ENCODE peak calls at places on chromosome 5, in four cellular contexts. C, U, F and S are unnamed samples.

GRCh38 chr5:6780802-6781391 is 67.7 kb downstream of the TENT4A start:
- DNase-seq in F (no peak), U (no peak), C (no peak), S (no peak)

GRCh38 chr5:139746691-139747582 is 48.7 kb upstream of the PSD2 start:
- DNase-seq in C (peak), F (peak), U (peak), S (no peak)

GRCh38 chr5:67093259-67093658 is 103.3 kb downstream of the CD180 start:
- DNase-seq in F (no peak), C (no peak), U (no peak), S (no peak)

GRCh38 chr5:172956228-172956627 is 3.0 kb upstream of the RPL26L1 start:
- DNase-seq in C (no peak), F (no peak), U (no peak), S (no peak)

GRCh38 chr5:133203317-133204305 is 151.8 kb downstream of the HSPA4 start:
- DNase-seq in F (no peak), U (no peak), C (no peak), S (peak)

GRCh38 chr5:37037840-37038239 is 161.3 kb downstream of the NIPBL start:
- DNase-seq in C (no peak), F (no peak), U (no peak), S (no peak)

GRCh38 chr5:18114161-18114802 is 480.0 kb downstream of the TAF11L14 start:
- DNase-seq in F (peak), U (no peak), C (no peak), S (no peak)

GRCh38 chr5:126438267-126438666 is 15.1 kb downstream of the GRAMD2B start:
- DNase-seq in F (no peak), U (no peak), C (no peak), S (no peak)

GRCh38 chr5:54792611-54793404 is 192.6 kb downstream of the ESM1 start:
- DNase-seq in F (peak), U (no peak), C (no peak), S (no peak)

GRCh38 chr5:135315394-135315793 is 83.6 kb downstream of the MACROH2A1 start:
- DNase-seq in F (no peak), C (no peak), U (no peak), S (peak)

GRCh38 chr5:56852228-56853000 is 37.1 kb downstream of the MAP3K1 start:
- DNase-seq in U (no peak), F (peak), C (no peak), S (no peak)

GRCh38 chr5:849651-850301 is 1.0 kb downstream of the ZDHHC11 start:
- DNase-seq in U (no peak), C (no peak), F (no peak), S (no peak)

GRCh38 chr5:2754621-2755370 is 3.3 kb upstream of the IRX2 start:
- DNase-seq in C (no peak), U (no peak), F (no peak), S (peak)

GRCh38 chr5:92554447-92555085 is 1026.5 kb downstream of the NR2F1-AS1 start:
- DNase-seq in U (no peak), F (no peak), C (no peak), S (no peak)

GRCh38 chr5:138458353-138458752 is 6.9 kb upstream of the EGR1 start:
- DNase-seq in U (no peak), C (no peak), F (no peak), S (no peak)

GRCh38 chr5:5270958-5271605 is 131.0 kb downstream of the ADAMTS16 start:
- DNase-seq in C (no peak), F (no peak), U (peak), S (peak)

GRCh38 chr5:19977069-19977468 is 10.9 kb downstream of the CDH18 start:
- DNase-seq in C (no peak), F (no peak), U (no peak), S (no peak)

GRCh38 chr5:116573617-116574431 is 799 bp downstream of the SEMA6A start:
- DNase-seq in C (no peak), F (peak), U (peak), S (no peak)

GRCh38 chr5:84274585-84275468 is 109.9 kb downstream of the EDIL3 start:
- DNase-seq in U (peak), F (peak), C (no peak), S (no peak)

GRCh38 chr5:60077292-60077691 is 183.8 kb upstream of the PDE4D start:
- DNase-seq in C (no peak), U (no peak), F (no peak), S (no peak)

GRCh38 chr5:134571703-134572405 is 46.4 kb downstream of the JADE2 start:
- DNase-seq in U (no peak), F (no peak), C (no peak), S (no peak)

GRCh38 chr5:16856531-16856930 is 79.6 kb downstream of the MYO10 start:
- DNase-seq in F (peak), C (no peak), U (no peak), S (no peak)

GRCh38 chr5:172786736-172787462 is 15.9 kb upstream of the DUSP1 start:
- DNase-seq in U (no peak), F (no peak), C (no peak), S (no peak)

GRCh38 chr5:122187426-122187825 is 58.1 kb downstream of the ZNF474 start:
- DNase-seq in U (no peak), F (no peak), C (no peak), S (no peak)

GRCh38 chr5:32722957-32723356 is 11.8 kb downstream of the NPR3 start:
- DNase-seq in F (no peak), U (no peak), C (no peak), S (no peak)

GRCh38 chr5:8906303-8906967 is 639.4 kb downstream of the SEMA5A start:
- DNase-seq in F (no peak), C (no peak), U (no peak), S (no peak)

GRCh38 chr5:157821822-157822622 is 36.9 kb downstream of the CLINT1 start:
- DNase-seq in C (no peak), F (no peak), U (no peak), S (no peak)

GRCh38 chr5:141840295-141840812 is 37.9 kb downstream of the PCDH1 start:
- DNase-seq in F (no peak), C (no peak), U (no peak), S (no peak)

GRCh38 chr5:5140051-5141010 is at the start of gene ADAMTS16:
- DNase-seq in F (no peak), U (peak), C (no peak), S (no peak)

GRCh38 chr5:32297181-32298055 is 15.3 kb downstream of the MTMR12 start:
- DNase-seq in C (no peak), F (no peak), U (no peak), S (no peak)

GRCh38 chr5:172160506-172160905 is 27.5 kb downstream of the STK10 start:
- DNase-seq in U (no peak), C (no peak), F (no peak), S (no peak)

GRCh38 chr5:180591249-180591887 is at the start of gene SCGB3A1:
- DNase-seq in U (no peak), C (no peak), F (peak), S (peak)

GRCh38 chr5:3310551-3311340 is 284.9 kb upstream of the IRX1 start:
- DNase-seq in C (no peak), U (peak), F (no peak), S (no peak)

GRCh38 chr5:179196420-179197079 is 136.4 kb downstream of the ZNF354C start:
- DNase-seq in U (no peak), F (no peak), C (no peak), S (no peak)

GRCh38 chr5:61449756-61450155 is 117.7 kb downstream of the ZSWIM6 start:
- DNase-seq in F (no peak), U (no peak), C (no peak), S (no peak)

GRCh38 chr5:149299451-149300054 is 27.9 kb downstream of the AFAP1L1 start:
- DNase-seq in U (no peak), F (no peak), C (no peak), S (peak)

GRCh38 chr5:81752644-81752963 is 1.7 kb upstream of the SSBP2 start:
- DNase-seq in U (no peak), F (no peak), C (no peak), S (no peak)